ENCODE peak calls at places on chromosomes 4 and X, in five cellular contexts. One of them, this sample, is unnamed.

GRCh38 chr4:2797188-2797544 is 4.3 kb downstream of the SH3BP2 start:
- DNase-seq in heart left ventricle: no peak
- DNase-seq in endodermal cell: no peak
- DNase-seq in psoas muscle: no peak
- DNase-seq in ascending aorta: peak; percentile 60
- DNase-seq in this sample: no peak

GRCh38 chr4:150089732-150090131 is 11.5 kb downstream of the DCLK2 start:
- DNase-seq in endodermal cell: no peak
- DNase-seq in psoas muscle: no peak
- DNase-seq in ascending aorta: no peak
- DNase-seq in heart left ventricle: no peak
- DNase-seq in this sample: no peak

GRCh38 chrX:13649823-13650222 is 3.1 kb upstream of the TCEANC start:
- DNase-seq in psoas muscle: no peak
- DNase-seq in endodermal cell: no peak
- DNase-seq in heart left ventricle: no peak
- DNase-seq in ascending aorta: no peak
- DNase-seq in this sample: no peak

GRCh38 chr4:82362565-82362964 is 11.2 kb downstream of the HNRNPD start:
- DNase-seq in endodermal cell: peak; percentile 53
- DNase-seq in ascending aorta: no peak
- DNase-seq in psoas muscle: no peak
- DNase-seq in heart left ventricle: no peak
- DNase-seq in this sample: no peak

GRCh38 chrX:119145241-119145653 is 17.6 kb upstream of the KIAA1210 start:
- DNase-seq in psoas muscle: no peak
- DNase-seq in heart left ventricle: no peak
- DNase-seq in endodermal cell: peak; percentile 71
- DNase-seq in ascending aorta: no peak
- DNase-seq in this sample: no peak

GRCh38 chr4:127967141-127967775 is 2.1 kb downstream of the ABHD18 start:
- DNase-seq in psoas muscle: no peak
- DNase-seq in ascending aorta: no peak
- DNase-seq in endodermal cell: no peak
- DNase-seq in heart left ventricle: no peak
- DNase-seq in this sample: no peak

GRCh38 chr4:25676221-25676620 is 20.6 kb downstream of the SLC34A2 start:
- DNase-seq in endodermal cell: no peak
- DNase-seq in psoas muscle: no peak
- DNase-seq in heart left ventricle: no peak
- DNase-seq in ascending aorta: no peak
- DNase-seq in this sample: no peak

GRCh38 chr4:2252530-2252924 is 9.4 kb downstream of the MXD4 start:
- DNase-seq in ascending aorta: peak; percentile 48
- DNase-seq in psoas muscle: no peak
- DNase-seq in endodermal cell: no peak
- DNase-seq in heart left ventricle: no peak
- DNase-seq in this sample: no peak

GRCh38 chr4:161252520-161253141 is 911.2 kb downstream of the FSTL5 start:
- DNase-seq in endodermal cell: no peak
- DNase-seq in psoas muscle: no peak
- DNase-seq in ascending aorta: no peak
- DNase-seq in heart left ventricle: no peak
- DNase-seq in this sample: no peak

GRCh38 chr4:140052050-140052449 is 101.9 kb downstream of the MAML3 start:
- DNase-seq in heart left ventricle: peak; percentile 44
- DNase-seq in psoas muscle: peak; percentile 61
- DNase-seq in ascending aorta: no peak
- DNase-seq in endodermal cell: peak; percentile 75
- DNase-seq in this sample: no peak

GRCh38 chrX:38664285-38664684 is 102.9 kb downstream of the TSPAN7 start:
- DNase-seq in psoas muscle: no peak
- DNase-seq in endodermal cell: peak; percentile 62
- DNase-seq in heart left ventricle: no peak
- DNase-seq in ascending aorta: no peak
- DNase-seq in this sample: no peak

GRCh38 chr4:176794151-176794550 is 1.4 kb upstream of the VEGFC start:
- DNase-seq in endodermal cell: no peak
- DNase-seq in psoas muscle: no peak
- DNase-seq in heart left ventricle: no peak
- DNase-seq in ascending aorta: no peak
- DNase-seq in this sample: no peak

GRCh38 chr4:180947421-180947820 is 1295.8 kb upstream of the TENM3 start:
- DNase-seq in endodermal cell: no peak
- DNase-seq in ascending aorta: no peak
- DNase-seq in heart left ventricle: no peak
- DNase-seq in psoas muscle: no peak
- DNase-seq in this sample: no peak

DNA sequence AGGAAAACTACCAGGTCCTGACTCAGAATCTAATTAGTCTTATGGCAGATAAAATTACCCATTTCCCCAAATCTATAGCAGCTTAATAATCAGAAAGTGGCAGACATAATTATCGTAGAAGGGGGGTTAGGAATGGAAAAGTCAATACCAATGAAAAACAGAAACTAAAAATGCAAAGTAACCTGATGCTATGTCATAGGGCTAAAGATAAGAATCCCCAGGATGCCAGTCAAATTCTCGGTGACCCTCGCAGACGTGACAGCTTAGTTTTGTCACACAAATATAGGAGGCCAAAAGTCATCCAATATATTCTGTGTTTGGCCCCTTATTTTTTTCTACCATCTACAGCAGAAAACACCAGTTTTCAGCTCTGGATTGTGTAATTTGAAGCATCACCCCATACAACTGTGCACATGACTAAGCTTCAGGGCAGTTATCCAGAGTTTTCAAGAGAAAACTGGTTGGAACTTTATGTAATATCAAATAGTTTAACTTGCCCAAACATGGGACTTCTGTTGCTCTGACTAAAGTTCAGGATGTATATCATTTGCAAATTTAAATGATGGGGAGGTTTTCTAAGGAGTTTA is 30.9 kb downstream of the RASSF6 start:
- DNase-seq in ascending aorta: no peak
- DNase-seq in endodermal cell: no peak
- DNase-seq in psoas muscle: no peak
- DNase-seq in heart left ventricle: no peak
- DNase-seq in this sample: no peak
- H3K4me3 ChIP-seq in ascending aorta: no peak overlapping the region
- H3K4me3 ChIP-seq in endodermal cell: peak overlapping the region; percentile 67
- H3K4me3 ChIP-seq in psoas muscle: no peak overlapping the region
- H3K4me3 ChIP-seq in heart left ventricle: no peak overlapping the region
- H3K4me3 ChIP-seq in this sample: no peak overlapping the region

DNA sequence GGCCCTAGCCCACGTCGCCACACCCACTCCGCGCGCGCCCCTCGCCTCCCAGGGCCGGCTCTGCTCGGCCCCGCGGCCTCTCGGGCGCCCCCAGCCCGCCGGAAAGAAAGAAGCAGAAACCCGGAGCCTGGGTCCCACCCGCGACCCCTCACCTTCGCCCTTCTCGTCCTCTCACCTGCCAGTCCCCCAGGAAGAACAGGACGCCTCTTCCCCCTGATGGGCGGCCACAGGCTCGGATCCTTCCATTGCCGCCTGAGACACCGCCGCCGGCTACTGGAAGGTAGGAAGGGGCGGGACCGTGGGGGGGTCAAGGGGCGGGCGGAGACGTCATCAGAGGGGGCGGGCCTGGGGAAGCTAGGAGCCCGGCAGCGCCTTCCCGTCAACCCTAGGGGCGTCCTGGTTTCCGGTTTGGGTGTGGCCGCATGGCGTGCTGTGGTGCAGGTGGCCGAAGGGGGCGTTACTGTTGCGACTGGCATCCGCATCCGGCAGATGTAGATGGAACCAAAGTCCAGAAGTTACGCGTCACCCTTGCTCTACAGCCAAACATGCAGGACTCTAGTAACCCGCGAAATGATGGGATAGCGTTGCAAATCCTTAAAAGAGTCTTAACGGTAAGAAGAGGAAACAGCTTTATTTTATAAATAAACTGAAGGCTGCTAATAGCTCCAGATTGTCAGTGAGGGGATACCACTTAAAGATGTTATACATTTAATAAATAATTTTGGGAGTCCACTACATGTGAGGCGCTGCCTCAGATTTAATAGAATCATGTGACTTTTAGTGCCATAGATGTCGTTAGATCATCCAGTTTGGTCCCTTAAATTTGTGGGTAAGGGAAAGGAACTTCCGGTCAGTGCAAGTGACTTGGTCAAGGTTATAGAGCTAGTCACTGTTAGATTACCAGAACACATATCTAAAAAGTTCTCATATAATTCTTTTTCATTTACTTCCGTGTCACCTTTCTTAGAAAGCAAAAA is at the start of gene UBA6:
- DNase-seq in endodermal cell: peak; percentile 98
- DNase-seq in psoas muscle: peak; percentile 98
- DNase-seq in ascending aorta: peak; percentile 98
- DNase-seq in heart left ventricle: peak; percentile 97
- DNase-seq in this sample: peak; percentile 80
- TF ChIP-seq CTCF in endodermal cell: peak; percentile 70
- TF ChIP-seq CTCF in psoas muscle: peak; percentile 36
- TF ChIP-seq CTCF in ascending aorta: no peak
- TF ChIP-seq CTCF in heart left ventricle: peak; percentile 51
- TF ChIP-seq CTCF in this sample: peak; percentile 34

DNA sequence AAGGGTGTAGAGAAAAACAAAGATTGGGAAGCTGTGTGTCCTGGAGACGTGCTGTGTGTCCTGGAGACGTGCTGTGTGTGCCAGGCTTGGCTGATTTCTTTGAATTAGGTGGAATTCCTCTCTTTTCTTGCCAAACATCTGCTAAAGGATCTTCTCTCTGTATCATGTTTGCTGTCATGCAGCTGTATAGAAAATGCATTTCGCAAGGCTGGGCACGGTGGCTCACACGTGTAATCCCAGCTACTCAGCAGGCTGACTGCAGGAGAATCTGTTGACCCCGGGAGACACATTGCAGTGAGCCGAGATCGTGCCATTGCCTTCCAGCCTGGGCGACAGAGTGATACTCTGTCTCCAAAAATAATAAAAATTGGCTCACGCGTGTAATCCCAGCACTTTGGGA is 187.0 kb downstream of the CRLF2 start:
- DNase-seq in psoas muscle: no peak
- DNase-seq in ascending aorta: no peak
- DNase-seq in endodermal cell: no peak
- DNase-seq in heart left ventricle: no peak
- DNase-seq in this sample: no peak
- H3K27ac ChIP-seq in psoas muscle: no peak overlapping the region
- H3K27ac ChIP-seq in ascending aorta: no peak overlapping the region
- H3K27ac ChIP-seq in endodermal cell: no peak overlapping the region
- H3K27ac ChIP-seq in heart left ventricle: no peak overlapping the region
- H3K27ac ChIP-seq in this sample: no peak overlapping the region

GRCh38 chrX:71181558-71181909 is 36.9 kb downstream of the NLGN3 start:
- DNase-seq in endodermal cell: peak; percentile 57
- DNase-seq in heart left ventricle: no peak
- DNase-seq in ascending aorta: no peak
- DNase-seq in psoas muscle: no peak
- DNase-seq in this sample: peak; percentile 5
- H3K4me3 ChIP-seq in endodermal cell: peak overlapping the region; percentile 83
- H3K4me3 ChIP-seq in heart left ventricle: peak overlapping the region; percentile 51
- H3K4me3 ChIP-seq in ascending aorta: peak overlapping the region; percentile 45
- H3K4me3 ChIP-seq in psoas muscle: peak overlapping the region; percentile 67
- H3K4me3 ChIP-seq in this sample: peak overlapping the region; percentile 39

DNA sequence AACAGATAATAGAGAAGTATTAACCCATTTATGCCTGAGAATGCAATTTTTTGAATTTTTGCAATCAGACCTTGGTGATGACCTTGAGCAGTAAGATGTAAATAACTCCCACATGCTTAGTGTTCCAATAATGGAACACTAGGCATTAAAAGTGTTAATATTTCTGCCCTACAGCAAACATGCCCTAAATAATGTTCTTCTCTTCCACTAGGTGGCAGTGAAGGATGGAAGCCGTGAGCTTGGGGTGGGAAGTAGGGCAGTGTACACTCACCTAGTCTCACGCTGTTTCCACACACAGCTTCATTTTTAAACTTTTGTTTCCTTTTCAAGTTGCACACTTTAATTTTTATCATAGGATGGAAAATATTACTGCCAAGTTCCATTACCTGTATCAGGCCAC is 613.1 kb upstream of the HS3ST1 start:
- DNase-seq in psoas muscle: no peak
- DNase-seq in ascending aorta: no peak
- DNase-seq in endodermal cell: no peak
- DNase-seq in heart left ventricle: no peak
- DNase-seq in this sample: no peak
- TF ChIP-seq CTCF in psoas muscle: no peak
- TF ChIP-seq CTCF in ascending aorta: no peak
- TF ChIP-seq CTCF in endodermal cell: peak; percentile 77
- TF ChIP-seq CTCF in heart left ventricle: peak; percentile 21
- TF ChIP-seq CTCF in this sample: peak; percentile 10

GRCh38 chr4:121791481-121791880 is 9.6 kb upstream of the EXOSC9 start:
- DNase-seq in heart left ventricle: no peak
- DNase-seq in psoas muscle: no peak
- DNase-seq in ascending aorta: no peak
- DNase-seq in endodermal cell: no peak
- DNase-seq in this sample: no peak

GRCh38 chr4:121788896-121789295 is 12.2 kb upstream of the EXOSC9 start:
- DNase-seq in ascending aorta: no peak
- DNase-seq in endodermal cell: no peak
- DNase-seq in heart left ventricle: no peak
- DNase-seq in psoas muscle: no peak
- DNase-seq in this sample: no peak

GRCh38 chr4:121790976-121791375 is 10.1 kb upstream of the EXOSC9 start:
- DNase-seq in psoas muscle: no peak
- DNase-seq in heart left ventricle: no peak
- DNase-seq in endodermal cell: no peak
- DNase-seq in ascending aorta: no peak
- DNase-seq in this sample: no peak

GRCh38 chr4:121789960-121790829 is 10.9 kb upstream of the EXOSC9 start:
- DNase-seq in endodermal cell: no peak
- DNase-seq in heart left ventricle: no peak
- DNase-seq in ascending aorta: no peak
- DNase-seq in psoas muscle: no peak
- DNase-seq in this sample: no peak

GRCh38 chr4:121789470-121789869 is 11.7 kb upstream of the EXOSC9 start:
- DNase-seq in endodermal cell: no peak
- DNase-seq in psoas muscle: no peak
- DNase-seq in ascending aorta: no peak
- DNase-seq in heart left ventricle: no peak
- DNase-seq in this sample: no peak
- H3K27ac ChIP-seq in endodermal cell: no peak overlapping the region
- H3K27ac ChIP-seq in psoas muscle: no peak overlapping the region
- H3K27ac ChIP-seq in ascending aorta: no peak overlapping the region
- H3K27ac ChIP-seq in heart left ventricle: no peak overlapping the region
- H3K27ac ChIP-seq in this sample: no peak overlapping the region

DNA sequence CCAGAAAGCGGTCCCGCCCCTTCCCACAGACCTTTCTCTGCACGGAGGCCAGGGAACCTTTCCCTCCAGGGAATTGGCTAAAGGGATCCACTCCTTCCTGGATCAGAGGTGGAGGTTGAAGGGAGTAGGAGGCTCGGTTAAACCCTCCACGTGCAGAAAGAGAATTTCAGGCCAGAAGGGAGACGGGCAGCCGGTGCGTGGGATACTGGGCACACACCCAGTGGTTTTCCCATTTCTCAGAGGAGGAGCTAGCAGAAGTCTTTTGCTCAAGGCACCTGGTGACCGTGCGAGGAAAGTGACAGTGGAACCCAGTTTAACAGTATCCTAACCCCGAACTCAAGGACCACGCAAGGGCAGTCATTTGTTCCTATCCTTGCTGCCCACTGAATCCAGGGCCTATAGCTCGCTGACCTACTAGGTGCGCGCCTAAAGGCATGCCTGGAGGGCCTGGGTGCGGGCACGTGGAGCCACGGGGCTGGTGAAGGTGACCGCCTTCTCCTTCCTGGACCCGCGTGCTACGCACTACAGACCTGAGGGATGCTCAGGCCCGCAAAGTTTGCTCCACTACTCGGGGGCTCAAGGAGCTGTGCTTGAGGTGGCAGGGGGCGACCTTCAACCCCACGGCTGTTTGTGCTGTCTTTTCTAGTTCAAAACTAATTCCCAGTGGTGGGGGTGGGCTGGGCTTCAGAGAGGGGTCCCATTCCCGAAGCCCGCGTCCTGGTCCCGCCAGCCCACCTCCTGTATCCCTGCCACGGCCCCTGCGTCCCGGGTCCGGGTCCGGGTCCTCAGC is 584 bp upstream of the AFF2 start:
- DNase-seq in ascending aorta: no peak
- DNase-seq in psoas muscle: no peak
- DNase-seq in heart left ventricle: no peak
- DNase-seq in endodermal cell: peak; percentile 53
- DNase-seq in this sample: no peak
- H3K4me3 ChIP-seq in ascending aorta: no peak overlapping the region
- H3K4me3 ChIP-seq in psoas muscle: no peak overlapping the region
- H3K4me3 ChIP-seq in heart left ventricle: no peak overlapping the region
- H3K4me3 ChIP-seq in endodermal cell: no peak overlapping the region
- H3K4me3 ChIP-seq in this sample: peak overlapping the region; percentile 58

This sample was measured in tibial nerve.